ENCODE peak calls at places on chromosomes 1 and 21, in eight cellular contexts. C is spleen; N is CD4-positive, alpha-beta memory T cell; G is ovary; L is GM23338; A is psoas muscle; I is endothelial cell of umbilical vein; Y is endodermal cell. J is an unnamed sample.

GRCh38 chr1:160963521-160963920 is 8.9 kb upstream of the ITLN2 start:
- DNase-seq in I (no peak), G (no peak), N (no peak), L (no peak), C (no peak), Y (no peak), A (no peak), J (no peak)

GRCh38 chr1:86016076-86016746 is 140.4 kb downstream of the COL24A1 start:
- DNase-seq in N (no peak), A (no peak), G (no peak), L (no peak), Y (no peak), I (no peak), C (no peak), J (no peak)

GRCh38 chr1:117646007-117646913 is 40.4 kb downstream of the TENT5C start:
- DNase-seq in C (no peak), A (peak; percentile 83), L (no peak), I (no peak), N (no peak), Y (no peak), G (no peak), J (no peak)

GRCh38 chr1:59720716-59721115 is 94.0 kb upstream of the HOOK1 start:
- DNase-seq in G (no peak), L (no peak), Y (no peak), A (no peak), C (no peak), N (no peak), I (no peak), J (no peak)

GRCh38 chr1:70727891-70728443 is 316.9 kb downstream of the CTH start:
- DNase-seq in I (no peak), L (peak; percentile 48), Y (peak; percentile 49), G (no peak), N (no peak), C (no peak), A (no peak), J (no peak)

GRCh38 chr1:38018864-38019343 is 6.4 kb downstream of the UTP11 start:
- DNase-seq in A (no peak), N (no peak), I (peak; percentile 28), G (no peak), Y (no peak), L (peak; percentile 45), C (no peak), J (no peak)

GRCh38 chr1:157504646-157505045 is 47.7 kb downstream of the FCRL5 start:
- DNase-seq in Y (peak; percentile 63), A (no peak), G (no peak), N (no peak), L (no peak), C (no peak), I (no peak), J (no peak)

GRCh38 chr21:38990424-38990794 is 184.7 kb downstream of the ETS2 start:
- DNase-seq in Y (peak; percentile 62), L (peak; percentile 11), G (no peak), I (no peak), C (no peak), N (no peak), A (no peak), J (no peak)

GRCh38 chr1:20445956-20446355 is 40.1 kb downstream of the CAMK2N1 start:
- DNase-seq in C (no peak), I (no peak), A (no peak), Y (no peak), L (no peak), N (no peak), G (no peak), J (no peak)

GRCh38 chr21:46027855-46028493 is 46.4 kb downstream of the COL6A1 start:
- DNase-seq in C (no peak), A (no peak), G (peak; percentile 72), N (no peak), L (no peak), Y (no peak), I (no peak), J (no peak)

GRCh38 chr1:63847308-63847910 is 73.6 kb downstream of the ROR1 start:
- DNase-seq in G (no peak), N (no peak), L (no peak), C (no peak), A (no peak), I (no peak), Y (no peak), J (no peak)

GRCh38 chr1:65773391-65773790 is 19.3 kb upstream of the PDE4B start:
- DNase-seq in N (no peak), Y (no peak), G (no peak), A (no peak), C (no peak), L (no peak), I (no peak), J (no peak)

GRCh38 chr1:115411388-115412063 is 73.5 kb upstream of the NGF start:
- DNase-seq in Y (no peak), N (no peak), I (no peak), G (no peak), L (no peak), A (no peak), C (no peak), J (no peak)

GRCh38 chr1:19374402-19374801 is 62.3 kb downstream of the SLC66A1 start:
- DNase-seq in C (no peak), A (no peak), L (peak; percentile 75), Y (peak; percentile 88), G (no peak), I (no peak), N (no peak), J (peak; percentile 35)

GRCh38 chr1:157006676-157007075 is 38.9 kb downstream of the ARHGEF11 start:
- DNase-seq in C (no peak), I (no peak), L (no peak), N (no peak), G (no peak), Y (no peak), A (no peak), J (no peak)

GRCh38 chr1:156693858-156694562 is 11.4 kb downstream of the CRABP2 start:
- DNase-seq in Y (peak; percentile 83), N (no peak), A (no peak), G (no peak), L (peak; percentile 66), C (no peak), I (no peak), J (peak; percentile 70)

GRCh38 chr1:224922404-224923164 is 6.9 kb upstream of the DNAH14 start:
- DNase-seq in C (no peak), Y (peak; percentile 73), L (peak; percentile 79), G (peak; percentile 21), A (no peak), I (peak; percentile 24), N (peak; percentile 4), J (no peak)

GRCh38 chr21:45356251-45356650 is 48.7 kb upstream of the COL18A1 start:
- DNase-seq in C (no peak), L (peak; percentile 63), A (peak; percentile 38), Y (peak; percentile 83), N (no peak), G (no peak), I (no peak), J (no peak)

GRCh38 chr1:85201340-85202091 is 700 bp upstream of the SYDE2 start:
- DNase-seq in N (peak; percentile 82), Y (peak; percentile 95), L (peak; percentile 91), I (peak; percentile 61), A (peak; percentile 84), G (peak; percentile 77), C (peak; percentile 91), J (peak; percentile 63)

GRCh38 chr1:168476588-168477379 is 67.0 kb downstream of the XCL2 start:
- DNase-seq in Y (no peak), C (no peak), G (no peak), N (no peak), L (peak; percentile 32), A (no peak), I (no peak), J (no peak)

GRCh38 chr1:71196685-71197084 is 115.8 kb upstream of the ZRANB2 start:
- DNase-seq in G (no peak), L (peak; percentile 6), Y (no peak), A (no peak), C (no peak), N (no peak), I (peak; percentile 16), J (no peak)

GRCh38 chr1:42957880-42958487 is 684 bp downstream of the SLC2A1 start:
- DNase-seq in I (peak; percentile 61), A (peak; percentile 60), Y (peak; percentile 78), C (peak; percentile 91), N (peak; percentile 55), G (peak; percentile 70), L (peak; percentile 65), J (peak; percentile 57)

DNA sequence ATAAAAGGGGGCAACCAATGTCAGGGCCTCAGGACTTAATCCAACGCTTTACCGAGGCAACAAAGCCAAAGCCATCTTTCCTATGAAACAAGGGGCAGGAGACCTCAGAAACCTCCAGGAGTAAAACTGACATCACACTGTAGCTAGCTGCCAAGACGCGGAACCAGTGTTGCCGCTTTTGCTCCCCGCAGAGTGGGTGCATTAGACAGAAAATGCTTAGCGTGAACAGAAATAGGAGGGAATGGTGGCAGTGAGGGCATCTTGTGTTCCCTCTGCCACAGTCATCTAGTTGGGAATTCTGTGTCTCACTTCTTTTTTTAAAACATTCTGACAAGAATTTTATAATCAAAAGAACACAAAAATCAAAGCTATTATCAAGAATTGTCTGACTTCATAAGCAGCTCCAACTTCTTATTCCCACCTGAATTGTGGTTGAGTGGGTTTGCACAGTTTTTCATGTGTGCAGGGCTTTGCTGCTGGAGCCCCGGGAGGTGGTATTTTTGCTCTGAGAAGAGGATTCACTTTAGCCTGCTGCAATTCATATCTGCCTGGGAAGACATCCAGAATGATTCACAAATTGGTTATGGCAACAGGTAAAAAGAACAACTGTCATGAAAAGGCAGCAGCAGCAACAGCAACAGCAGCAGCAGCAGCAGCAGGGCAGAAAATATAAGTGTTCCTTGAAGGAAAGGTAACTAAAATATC is 82.2 kb upstream of the DIRAS3 start:
- DNase-seq in Y (peak; percentile 18), G (no peak), L (no peak), N (no peak), A (no peak), I (no peak), C (no peak), J (no peak)
- H3K36me3 ChIP-seq in Y (peaks cover 88% of the 10 kb centered on the region), G (no peaks in the 10 kb centered on the region), L (no peaks in the 10 kb centered on the region), N (no peaks in the 10 kb centered on the region), A (peaks cover 27% of the 10 kb centered on the region), I (peaks cover 13% of the 10 kb centered on the region), C (no peaks in the 10 kb centered on the region), J (no peaks in the 10 kb centered on the region)

DNA sequence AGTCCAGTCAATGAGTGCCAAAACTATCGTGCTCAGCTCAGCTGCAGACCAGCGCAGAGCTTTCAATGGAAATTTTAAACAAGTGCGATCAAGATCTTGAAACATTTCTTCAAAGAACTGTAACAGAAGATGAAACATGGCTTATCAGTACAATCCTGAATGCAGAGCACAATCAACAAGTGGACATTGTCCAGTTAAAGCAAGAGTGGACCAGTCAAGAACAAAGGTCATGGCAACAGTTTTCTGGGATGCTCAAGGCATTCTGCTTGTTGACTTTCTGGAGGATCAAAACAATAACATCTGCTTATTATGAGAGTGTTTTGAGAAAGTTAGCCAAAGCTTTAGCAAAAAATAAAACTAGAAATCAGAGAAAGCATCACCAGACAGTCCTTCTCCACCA is 374.2 kb downstream of the SETD4 start:
- DNase-seq in I (no peak), Y (no peak), C (no peak), N (no peak), G (no peak), A (no peak), L (no peak), J (no peak)
- H3K27me3 ChIP-seq in I (peaks cover 48% of the 10 kb centered on the region), Y (no peaks in the 10 kb centered on the region), C (no peaks in the 10 kb centered on the region), N (no peaks in the 10 kb centered on the region), G (no peaks in the 10 kb centered on the region), A (no peaks in the 10 kb centered on the region), L (no peaks in the 10 kb centered on the region), J (peaks cover 93% of the 10 kb centered on the region)

GRCh38 chr1:230268371-230269170 is 157.6 kb downstream of the PGBD5 start:
- DNase-seq in N (no peak), G (no peak), I (peak; percentile 64), Y (peak; percentile 80), L (peak; percentile 85), C (peak; percentile 70), A (peak; percentile 72), J (peak; percentile 69)
- H3K36me3 ChIP-seq in N (peaks cover 9% of the 10 kb centered on the region), G (no peaks in the 10 kb centered on the region), I (peaks cover 2% of the 10 kb centered on the region), Y (peaks cover 12% of the 10 kb centered on the region), L (no peaks in the 10 kb centered on the region), C (peaks cover 38% of the 10 kb centered on the region), A (peaks cover 40% of the 10 kb centered on the region), J (peaks cover 16% of the 10 kb centered on the region)

GRCh38 chr1:174407705-174408104 is 40.1 kb upstream of the GPR52 start:
- DNase-seq in I (no peak), N (no peak), A (no peak), G (no peak), Y (no peak), L (no peak), C (no peak), J (no peak)
- H3K27me3 ChIP-seq in I (no peaks in the 10 kb centered on the region), N (no peaks in the 10 kb centered on the region), A (no peaks in the 10 kb centered on the region), G (no peaks in the 10 kb centered on the region), Y (no peaks in the 10 kb centered on the region), L (no peaks in the 10 kb centered on the region), C (no peaks in the 10 kb centered on the region), J (no peaks in the 10 kb centered on the region)

J was measured in WERI-Rb-1.